ENCODE peak calls at places on chromosomes 4 and X, in seven cellular contexts. P is upper lobe of right lung, B is kidney, U is hepatocyte, D is left ventricle myocardium inferior, K is gastrocnemius medialis, W is GM23248. R is an unnamed sample.

GRCh38 chr4:121690001-121690400 is 6.8 kb downstream of the ANXA5 start:
- DNase-seq in U (no peak), W (peak; percentile 74), P (no peak), D (no peak), B (no peak), K (no peak), R (no peak)

GRCh38 chrX:130114141-130114561 is 3.9 kb upstream of the ELF4 start:
- DNase-seq in B (no peak), U (no peak), W (peak; percentile 35), D (no peak), K (no peak), P (no peak), R (no peak)

GRCh38 chrX:47283015-47283771 is 50.4 kb downstream of the USP11 start:
- DNase-seq in D (no peak), U (no peak), W (peak; percentile 81), B (peak; percentile 77), P (no peak), K (no peak), R (no peak)

GRCh38 chr4:156583265-156583664 is 388.3 kb downstream of the PDGFC start:
- DNase-seq in B (no peak), K (no peak), P (no peak), W (no peak), D (no peak), U (no peak), R (no peak)

GRCh38 chr4:81715335-81715734 is 243.6 kb upstream of the RASGEF1B start:
- DNase-seq in P (no peak), K (no peak), B (no peak), D (no peak), W (no peak), U (peak; percentile 40), R (no peak)

GRCh38 chrX:33252306-33252825 is 41.0 kb upstream of the DMD start:
- DNase-seq in K (no peak), B (no peak), P (no peak), D (no peak), W (no peak), U (no peak), R (no peak)

GRCh38 chrX:1336331-1337143 is at the start of gene IL3RA:
- DNase-seq in B (peak; percentile 65), P (no peak), U (peak; percentile 45), D (no peak), K (peak; percentile 24), W (peak; percentile 23), R (no peak)

GRCh38 chrX:113790987-113791386 is 792.9 kb upstream of the HTR2C start:
- DNase-seq in B (no peak), K (no peak), W (no peak), P (no peak), D (no peak), U (no peak), R (no peak)

GRCh38 chr4:188198980-188199792 is 59.9 kb downstream of the TRIML1 start:
- DNase-seq in U (no peak), B (no peak), W (no peak), P (no peak), K (no peak), D (no peak), R (no peak)

GRCh38 chr4:141458501-141458900 is 177.9 kb upstream of the IL15 start:
- DNase-seq in B (no peak), U (no peak), K (no peak), P (no peak), D (no peak), W (peak; percentile 21), R (no peak)

GRCh38 chr4:110624016-110624770 is 1.3 kb upstream of the PITX2 start:
- DNase-seq in U (no peak), K (no peak), W (no peak), D (no peak), P (no peak), B (no peak), R (no peak)
- H3K4me3 ChIP-seq in U (peak overlapping the region; percentile 31), K (no peak overlapping the region), W (no peak overlapping the region), D (no peak overlapping the region), P (no peak overlapping the region), B (no peak overlapping the region), R (no peak overlapping the region)

GRCh38 chr4:1739358-1739757 is 18.0 kb downstream of the TACC3 start:
- DNase-seq in K (no peak), P (no peak), B (no peak), W (no peak), D (no peak), U (no peak), R (no peak)
- H3K36me3 ChIP-seq in K (peaks cover 37% of the 10 kb centered on the region), P (peaks cover 8% of the 10 kb centered on the region), B (no peaks in the 10 kb centered on the region), W (peaks cover 17% of the 10 kb centered on the region), D (peaks cover 67% of the 10 kb centered on the region), U (no peaks in the 10 kb centered on the region), R (peaks cover 26% of the 10 kb centered on the region)

GRCh38 chr4:113209652-113210320 is 160.3 kb downstream of the ANK2 start:
- DNase-seq in W (no peak), D (no peak), U (no peak), B (no peak), P (no peak), K (no peak), R (no peak)

GRCh38 chr4:113209153-113209552 is 159.7 kb downstream of the ANK2 start:
- DNase-seq in B (no peak), P (no peak), K (no peak), D (no peak), W (no peak), U (no peak), R (no peak)

GRCh38 chr4:113212613-113213012 is 163.2 kb downstream of the ANK2 start:
- DNase-seq in U (no peak), P (no peak), B (no peak), D (no peak), K (no peak), W (no peak), R (no peak)
- H3K4me3 ChIP-seq in U (no peak overlapping the region), P (no peak overlapping the region), B (no peak overlapping the region), D (no peak overlapping the region), K (no peak overlapping the region), W (no peak overlapping the region), R (no peak overlapping the region)

GRCh38 chr4:84751707-84752106 is 168.8 kb downstream of the CDS1 start:
- DNase-seq in K (no peak), D (no peak), P (no peak), W (no peak), U (no peak), B (no peak), R (no peak)

GRCh38 chr4:84750260-84750955 is 167.5 kb downstream of the CDS1 start:
- DNase-seq in K (no peak), P (no peak), B (no peak), U (peak; percentile 72), D (no peak), W (peak; percentile 67), R (peak; percentile 49)

GRCh38 chr4:84753318-84753972 is 170.5 kb downstream of the CDS1 start:
- DNase-seq in B (no peak), D (no peak), P (no peak), U (no peak), K (peak; percentile 14), W (no peak), R (no peak)

GRCh38 chr4:84750956-84751275 is 168.0 kb downstream of the CDS1 start:
- DNase-seq in B (no peak), D (no peak), W (no peak), P (no peak), K (no peak), U (no peak), R (no peak)
- H3K36me3 ChIP-seq in B (peaks cover 34% of the 10 kb centered on the region), D (peaks cover 83% of the 10 kb centered on the region), W (peaks cover 49% of the 10 kb centered on the region), P (peaks cover 95% of the 10 kb centered on the region), K (peaks cover 68% of the 10 kb centered on the region), U (no peaks in the 10 kb centered on the region), R (peaks cover 3% of the 10 kb centered on the region)

GRCh38 chrX:40099046-40099968 is 1.5 kb upstream of the BCOR start:
- DNase-seq in P (peak; percentile 72), W (peak; percentile 59), K (peak; percentile 25), B (peak; percentile 81), U (peak; percentile 55), D (peak; percentile 33), R (no peak)
- H3K4me3 ChIP-seq in P (peak overlapping the region; percentile 67), W (peak overlapping the region; percentile 79), K (peak overlapping the region; percentile 64), B (peak overlapping the region; percentile 32), U (peak overlapping the region; percentile 86), D (peak overlapping the region; percentile 86), R (peak overlapping the region; percentile 84)

GRCh38 chrX:120534413-120535205 is 26.2 kb downstream of the CUL4B start:
- DNase-seq in K (no peak), W (peak; percentile 18), U (no peak), P (no peak), D (no peak), B (no peak), R (no peak)
- H3K36me3 ChIP-seq in K (peaks cover 48% of the 10 kb centered on the region), W (peaks cover 71% of the 10 kb centered on the region), U (no peaks in the 10 kb centered on the region), P (peaks cover 79% of the 10 kb centered on the region), D (peaks cover 87% of the 10 kb centered on the region), B (peaks cover 3% of the 10 kb centered on the region), R (no peaks in the 10 kb centered on the region)

GRCh38 chr4:139453041-139453370 is 915 bp upstream of the RAB33B start:
- DNase-seq in D (no peak), U (peak; percentile 86), K (no peak), B (no peak), P (no peak), W (peak; percentile 89), R (peak; percentile 87)

GRCh38 chr4:139450586-139450985 is 3.3 kb upstream of the RAB33B start:
- DNase-seq in D (no peak), P (no peak), U (no peak), W (peak; percentile 45), K (no peak), B (no peak), R (no peak)

GRCh38 chr4:139453371-139454110 is 380 bp upstream of the RAB33B start:
- DNase-seq in P (peak; percentile 100), K (peak; percentile 96), B (peak; percentile 100), W (peak; percentile 99), D (peak; percentile 98), U (peak; percentile 97), R (peak; percentile 98)

GRCh38 chr4:139454111-139454600 is at the start of gene RAB33B:
- DNase-seq in D (no peak), U (no peak), K (no peak), W (peak; percentile 96), P (no peak), B (no peak), R (no peak)

GRCh38 chr4:139452000-139452399 is 1.9 kb upstream of the RAB33B start:
- DNase-seq in D (no peak), U (no peak), B (no peak), K (no peak), W (no peak), P (no peak), R (no peak)
- H3K4me3 ChIP-seq in D (peak overlapping the region; percentile 92), U (peak overlapping the region; percentile 53), B (peak overlapping the region; percentile 88), K (no peak overlapping the region), W (peak overlapping the region; percentile 85), P (peak overlapping the region; percentile 67), R (no peak overlapping the region)

DNA sequence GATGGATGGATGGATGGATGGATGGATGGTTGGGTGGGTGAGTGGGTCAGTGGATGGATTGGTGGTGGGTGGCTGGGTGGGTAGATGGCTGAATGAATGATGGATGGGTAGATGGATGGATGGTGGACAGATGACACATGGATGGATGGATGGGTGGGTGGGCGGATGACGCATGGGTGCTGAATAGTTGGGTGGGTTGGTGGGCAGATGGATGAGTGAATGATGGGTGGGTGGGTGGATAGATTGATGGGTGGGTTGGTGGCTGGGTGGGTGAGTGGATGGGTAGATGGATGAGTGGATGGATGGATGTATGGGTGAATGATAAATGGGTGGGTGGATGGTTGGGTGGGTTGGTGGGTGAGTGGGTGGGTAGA is 69.9 kb upstream of the NKX1-1 start:
- DNase-seq in U (no peak), W (no peak), K (no peak), P (peak; percentile 16), D (no peak), B (no peak), R (no peak)
- H3K36me3 ChIP-seq in U (no peaks in the 10 kb centered on the region), W (no peaks in the 10 kb centered on the region), K (no peaks in the 10 kb centered on the region), P (no peaks in the 10 kb centered on the region), D (no peaks in the 10 kb centered on the region), B (no peaks in the 10 kb centered on the region), R (no peaks in the 10 kb centered on the region)

GRCh38 chr4:153788064-153788418 is 842 bp downstream of the SFRP2 start:
- DNase-seq in U (no peak), W (no peak), D (no peak), B (no peak), P (peak; percentile 57), K (no peak), R (no peak)
- H3K4me3 ChIP-seq in U (peak overlapping the region; percentile 43), W (no peak overlapping the region), D (peak overlapping the region; percentile 48), B (no peak overlapping the region), P (peak overlapping the region; percentile 26), K (no peak overlapping the region), R (no peak overlapping the region)